ENCODE peak calls at places on chromosomes 12 and 14, in nine cellular contexts. W, Y, E, U, K, D, N, M and G are unnamed samples.
A peak's percentile ranks its signal among the peaks of the same experiment; 100 is the strongest.

GRCh38 chr12:41365653-41366131 is 177.6 kb downstream of the PDZRN4 start:
- DNase-seq in N (no peak), K (no peak), U (no peak), E (no peak), D (no peak), M (no peak), W (peak; percentile 9), Y (no peak), G (no peak)

GRCh38 chr12:8890313-8891084 is 23.8 kb upstream of the PHC1 start:
- DNase-seq in U (peak; percentile 31), Y (peak; percentile 17), D (peak; percentile 27), N (no peak), M (peak; percentile 61), W (peak; percentile 27), K (peak; percentile 52), E (peak; percentile 22), G (peak; percentile 59)

GRCh38 chr12:75525263-75525662 is 13.9 kb upstream of the KRR1 start:
- DNase-seq in K (no peak), E (no peak), M (no peak), D (no peak), Y (no peak), W (peak; percentile 22), N (no peak), U (no peak), G (no peak)

GRCh38 chr12:123808167-123808566 is 46.1 kb downstream of the DNAH10 start:
- DNase-seq in N (no peak), K (no peak), M (peak; percentile 38), W (peak; percentile 13), U (peak; percentile 25), Y (peak; percentile 17), E (no peak), D (no peak), G (no peak)

GRCh38 chr14:80117876-80118275 is 93.4 kb downstream of the DIO2 start:
- DNase-seq in W (no peak), E (no peak), Y (no peak), K (peak; percentile 20), D (no peak), M (no peak), N (no peak), U (no peak), G (no peak)

GRCh38 chr14:62736426-62737043 is 308.7 kb downstream of the KCNH5 start:
- DNase-seq in N (no peak), Y (no peak), K (no peak), M (no peak), W (peak; percentile 8), D (no peak), U (no peak), E (no peak), G (no peak)

GRCh38 chr14:64604854-64605253 is 55.1 kb downstream of the PPP1R36 start:
- DNase-seq in U (no peak), K (no peak), M (peak; percentile 44), D (no peak), E (no peak), N (no peak), W (no peak), Y (no peak), G (no peak)

GRCh38 chr12:118188690-118189371 is 52.9 kb downstream of the PEBP1 start:
- DNase-seq in M (no peak), N (no peak), Y (peak; percentile 50), U (peak; percentile 2), D (no peak), W (peak; percentile 61), K (peak; percentile 69), E (no peak), G (no peak)

GRCh38 chr12:85765443-85765842 is 70.8 kb downstream of the RASSF9 start:
- DNase-seq in N (no peak), K (no peak), U (no peak), E (no peak), M (no peak), Y (no peak), D (no peak), W (no peak), G (no peak)

GRCh38 chr12:80966001-80966400 is 28.3 kb upstream of the LIN7A start:
- DNase-seq in Y (no peak), K (no peak), M (no peak), N (no peak), U (no peak), D (no peak), W (no peak), E (no peak), G (no peak)

GRCh38 chr12:15996254-15996653 is 85.1 kb downstream of the DERA start:
- DNase-seq in N (no peak), K (peak; percentile 31), M (no peak), D (peak; percentile 34), Y (peak; percentile 43), E (no peak), W (peak; percentile 71), U (peak; percentile 46), G (no peak)

GRCh38 chr12:121813951-121814350 is 10.1 kb downstream of the SETD1B start:
- DNase-seq in D (no peak), Y (no peak), M (no peak), U (no peak), K (no peak), E (no peak), N (no peak), W (no peak), G (no peak)

GRCh38 chr12:52285172-52285745 is 6.1 kb downstream of the KRT81 start:
- DNase-seq in M (peak; percentile 68), E (no peak), Y (peak; percentile 46), N (peak; percentile 21), K (no peak), W (no peak), D (no peak), U (no peak), G (no peak)

GRCh38 chr12:87119713-87120112 is 863.5 kb upstream of the MGAT4C start:
- DNase-seq in K (no peak), N (no peak), M (no peak), E (no peak), Y (no peak), W (no peak), U (no peak), D (no peak), G (no peak)

GRCh38 chr14:37816135-37816534 is 220.7 kb downstream of the TTC6 start:
- DNase-seq in Y (no peak), E (no peak), U (no peak), W (no peak), D (no peak), M (no peak), K (no peak), N (no peak), G (no peak)

GRCh38 chr12:70661762-70662161 is 24.5 kb upstream of the PTPRB start:
- DNase-seq in D (no peak), N (no peak), E (no peak), M (no peak), K (no peak), Y (peak; percentile 54), U (peak; percentile 81), W (peak; percentile 87), G (no peak)